ENCODE peak calls at places on chromosomes 3 and 15, in eight cellular contexts. V, L, F, U, E, Q, S and R are unnamed samples.

GRCh38 chr3:187165144-187165543 is 25.8 kb upstream of the RPL39L start:
- DNase-seq in V (no peak), L (peak), F (peak), U (peak), E (no peak), Q (peak), S (peak), R (no peak)

GRCh38 chr3:127490271-127491023 is 100.1 kb downstream of the TPRA1 start:
- DNase-seq in V (no peak), L (no peak), F (no peak), U (no peak), E (no peak), Q (no peak), S (no peak), R (no peak)

GRCh38 chr3:24493951-24494615 is 567 bp downstream of the THRB start:
- DNase-seq in V (no peak), L (peak), F (no peak), U (peak), E (peak), Q (no peak), S (no peak), R (peak)

GRCh38 chr3:194689493-194689901 is 3.8 kb downstream of the FAM43A start:
- DNase-seq in V (no peak), L (peak), F (no peak), U (no peak), E (peak), Q (no peak), S (no peak), R (peak)

GRCh38 chr3:106628407-106628806 is 748.8 kb upstream of the CCDC54 start:
- DNase-seq in V (no peak), L (peak), F (no peak), U (no peak), E (no peak), Q (no peak), S (no peak), R (no peak)

GRCh38 chr15:66891776-66892175 is 173.6 kb upstream of the SMAD3 start:
- DNase-seq in V (no peak), L (no peak), F (no peak), U (no peak), E (no peak), Q (no peak), S (no peak), R (no peak)

GRCh38 chr15:39539466-39539865 is 41.4 kb upstream of the THBS1 start:
- DNase-seq in V (no peak), L (no peak), F (no peak), U (no peak), E (no peak), Q (no peak), S (no peak), R (no peak)

GRCh38 chr15:85477061-85477460 is 96.7 kb downstream of the AKAP13 start:
- DNase-seq in V (no peak), L (no peak), F (no peak), U (no peak), E (no peak), Q (no peak), S (no peak), R (no peak)

GRCh38 chr3:39707314-39707909 is 102.0 kb upstream of the MYRIP start:
- DNase-seq in V (no peak), L (peak), F (no peak), U (peak), E (no peak), Q (no peak), S (peak), R (no peak)

GRCh38 chr3:143793971-143794370 is 54.3 kb downstream of the SLC9A9 start:
- DNase-seq in V (no peak), L (no peak), F (no peak), U (no peak), E (no peak), Q (no peak), S (no peak), R (no peak)

GRCh38 chr3:111321786-111322185 is 220.2 kb upstream of the CD96 start:
- DNase-seq in V (no peak), L (no peak), F (no peak), U (no peak), E (no peak), Q (no peak), S (no peak), R (no peak)

GRCh38 chr15:45821390-45821789 is 186.6 kb downstream of the SQOR start:
- DNase-seq in V (no peak), L (no peak), F (no peak), U (no peak), E (no peak), Q (no peak), S (no peak), R (no peak)

GRCh38 chr3:184481924-184482671 is 79.5 kb upstream of the EPHB3 start:
- DNase-seq in V (no peak), L (no peak), F (no peak), U (no peak), E (no peak), Q (no peak), S (no peak), R (no peak)

GRCh38 chr3:30667250-30667585 is 60.8 kb downstream of the TGFBR2 start:
- DNase-seq in V (no peak), L (peak), F (no peak), U (peak), E (no peak), Q (peak), S (no peak), R (no peak)

GRCh38 chr15:78875107-78875914 is 2.6 kb downstream of the MORF4L1 start:
- DNase-seq in V (no peak), L (no peak), F (no peak), U (no peak), E (no peak), Q (no peak), S (no peak), R (no peak)

GRCh38 chr15:78879517-78880241 is 7.0 kb downstream of the MORF4L1 start:
- DNase-seq in V (no peak), L (no peak), F (no peak), U (no peak), E (no peak), Q (no peak), S (no peak), R (no peak)

GRCh38 chr3:102053375-102053989 is 204.2 kb downstream of the NFKBIZ start:
- DNase-seq in V (no peak), L (peak), F (no peak), U (no peak), E (no peak), Q (no peak), S (no peak), R (no peak)

GRCh38 chr15:74863239-74864056 is 9.7 kb downstream of the SCAMP2 start:
- DNase-seq in V (no peak), L (no peak), F (peak), U (no peak), E (no peak), Q (no peak), S (no peak), R (no peak)

GRCh38 chr3:39260957-39261356 is 18.9 kb downstream of the CX3CR1 start:
- DNase-seq in V (peak), L (peak), F (peak), U (peak), E (peak), Q (no peak), S (peak), R (peak)

GRCh38 chr15:42137461-42138261 is 18.8 kb downstream of the PLA2G4F start:
- DNase-seq in V (no peak), L (peak), F (no peak), U (peak), E (peak), Q (no peak), S (peak), R (peak)

GRCh38 chr3:46619845-46620778 is 7.8 kb downstream of the FAM240A start:
- DNase-seq in V (no peak), L (peak), F (no peak), U (peak), E (no peak), Q (no peak), S (no peak), R (no peak)

GRCh38 chr15:61654004-61654740 is 406.1 kb downstream of the VPS13C start:
- DNase-seq in V (no peak), L (no peak), F (no peak), U (no peak), E (no peak), Q (no peak), S (no peak), R (no peak)

GRCh38 chr3:141834296-141834695 is 42.1 kb upstream of the ATP1B3 start:
- DNase-seq in V (no peak), L (no peak), F (no peak), U (no peak), E (no peak), Q (no peak), S (no peak), R (no peak)

GRCh38 chr3:185549651-185550111 is 2.7 kb downstream of the LIPH start:
- DNase-seq in V (no peak), L (no peak), F (no peak), U (no peak), E (no peak), Q (no peak), S (no peak), R (peak)

GRCh38 chr3:99651561-99651960 is 13.2 kb downstream of the COL8A1 start:
- DNase-seq in V (no peak), L (peak), F (no peak), U (no peak), E (no peak), Q (no peak), S (no peak), R (no peak)

GRCh38 chr3:99866167-99866810 is 48.6 kb downstream of the CMSS1 start:
- DNase-seq in V (no peak), L (no peak), F (no peak), U (no peak), E (no peak), Q (no peak), S (no peak), R (no peak)

GRCh38 chr3:49872801-49873281 is 3.1 kb upstream of the CAMKV start:
- DNase-seq in V (peak), L (no peak), F (no peak), U (no peak), E (no peak), Q (no peak), S (no peak), R (no peak)

GRCh38 chr3:11007534-11007933 is 15.0 kb downstream of the SLC6A1 start:
- DNase-seq in V (no peak), L (no peak), F (no peak), U (peak), E (no peak), Q (no peak), S (no peak), R (no peak)

GRCh38 chr15:100341662-100342560 is at the start of gene ADAMTS17:
- DNase-seq in V (peak), L (peak), F (peak), U (peak), E (peak), Q (peak), S (peak), R (peak)
- TF ChIP-seq POLR2AphosphoS5 in V (peak), L (no peak), F (no peak), U (no peak), E (peak), Q (no peak), S (peak), R (peak)

GRCh38 chr3:65569845-65570405 is 468.8 kb downstream of the MAGI1 start:
- DNase-seq in V (no peak), L (no peak), F (no peak), U (no peak), E (no peak), Q (no peak), S (no peak), R (no peak)
- TF ChIP-seq CTCF in V (no peak), L (no peak), F (no peak), U (no peak), E (no peak), Q (no peak), S (peak), R (no peak)

DNA sequence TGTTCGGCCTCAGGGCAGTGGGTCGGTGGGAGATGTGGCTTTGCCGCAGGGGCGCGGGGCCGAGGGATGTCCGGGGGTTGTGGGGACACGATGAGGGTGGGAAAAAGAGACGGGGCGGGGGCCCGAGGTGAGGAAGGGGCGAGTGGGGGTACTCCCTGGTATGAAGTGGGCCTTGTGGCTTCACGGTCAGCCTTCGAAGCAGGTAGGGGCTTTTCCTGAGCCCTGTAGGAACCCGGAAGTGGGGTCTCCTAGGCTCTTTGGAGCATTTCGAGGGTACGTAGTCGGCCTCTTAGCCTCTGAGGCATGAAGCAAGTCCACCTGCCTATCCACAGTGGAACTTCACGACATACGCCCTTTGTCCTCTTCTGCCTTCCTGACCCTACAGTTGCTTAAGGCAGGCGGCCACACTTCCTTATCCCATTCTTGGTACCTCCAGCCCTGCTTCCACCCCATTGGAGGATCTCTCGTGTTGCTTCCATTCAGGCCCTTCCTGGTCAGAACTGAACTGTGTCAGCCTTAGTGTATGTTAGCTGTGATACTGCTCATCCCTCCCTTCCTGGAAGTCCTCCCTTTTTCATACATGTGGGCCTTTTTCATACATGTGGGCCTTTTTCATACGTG is 389 bp downstream of the ARPC4 start:
- DNase-seq in V (peak), L (peak), F (no peak), U (peak), E (no peak), Q (no peak), S (no peak), R (no peak)
- TF ChIP-seq POLR2AphosphoS5 in V (peak), L (no peak), F (no peak), U (no peak), E (peak), Q (peak), S (no peak), R (no peak)

DNA sequence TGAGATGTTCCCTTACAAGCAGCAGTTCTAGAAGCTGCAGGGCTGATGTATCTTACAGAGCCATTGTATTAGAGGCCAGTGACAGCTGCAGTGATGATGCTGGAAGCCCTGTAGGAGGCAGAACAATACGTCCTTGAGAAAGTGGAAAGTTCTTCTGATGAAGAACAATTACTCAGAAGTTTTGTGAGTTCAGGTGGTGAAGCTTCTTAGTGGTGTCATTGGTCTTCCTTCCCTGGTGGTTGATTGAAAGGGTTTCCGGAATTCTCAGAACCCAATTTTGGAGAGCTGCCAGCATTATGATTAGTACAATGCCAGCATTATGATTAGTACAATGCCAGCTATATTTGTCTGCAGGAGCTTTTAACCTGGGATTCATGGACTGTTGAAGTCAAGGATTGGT is 356.4 kb downstream of the MFSD1 start:
- DNase-seq in V (no peak), L (peak), F (no peak), U (peak), E (no peak), Q (no peak), S (peak), R (no peak)
- TF ChIP-seq CTCF in V (no peak), L (peak), F (peak), U (peak), E (no peak), Q (peak), S (peak), R (no peak)

DNA sequence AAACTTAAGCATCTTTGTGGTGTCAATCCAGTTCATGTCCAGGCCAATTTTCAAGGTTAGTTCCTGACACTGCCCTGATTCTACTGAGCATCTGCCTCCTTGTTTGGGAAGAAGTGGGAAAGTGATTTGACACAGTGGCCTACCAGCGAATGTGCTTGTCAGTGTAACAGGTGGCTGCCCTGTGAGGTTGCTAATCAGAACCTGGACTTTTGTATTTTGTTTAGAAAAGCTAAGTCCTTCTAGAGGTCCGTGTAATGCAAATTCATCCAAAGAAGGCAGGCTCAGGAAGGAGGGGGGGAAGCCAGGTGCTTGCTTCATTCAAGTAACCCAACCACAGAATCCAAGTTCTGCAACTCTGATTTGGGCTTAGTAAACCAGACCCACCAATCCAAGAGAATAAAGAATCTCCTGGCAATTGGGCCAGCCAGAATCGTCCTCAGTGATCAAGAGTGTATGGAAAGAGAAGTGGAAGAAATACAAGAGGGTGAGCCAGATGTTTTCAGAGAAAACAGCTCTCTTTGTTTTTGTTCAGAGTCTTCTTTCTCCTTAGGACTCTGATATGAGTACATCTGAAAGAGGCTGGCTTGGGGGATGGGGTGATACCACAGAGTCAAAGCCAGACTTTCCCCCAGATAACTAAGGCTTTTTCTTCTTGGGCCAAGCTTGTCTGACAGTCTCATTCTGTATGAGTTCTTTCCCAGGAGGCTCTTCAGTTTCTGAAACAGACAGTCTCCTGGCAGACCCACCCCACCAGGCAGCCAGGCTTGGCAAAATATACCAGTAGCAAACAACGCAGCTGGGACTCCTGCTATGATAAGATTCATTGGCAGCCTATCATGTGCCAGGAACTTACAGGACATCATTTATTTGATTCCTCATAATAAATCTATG is 508.9 kb upstream of the TBL1XR1 start:
- DNase-seq in V (no peak), L (no peak), F (no peak), U (no peak), E (no peak), Q (no peak), S (no peak), R (no peak)
- TF ChIP-seq POLR2AphosphoS5 in V (no peak), L (no peak), F (no peak), U (no peak), E (no peak), Q (no peak), S (no peak), R (no peak)

GRCh38 chr3:41572092-41572491 is 372.8 kb downstream of the CTNNB1 start:
- DNase-seq in V (no peak), L (no peak), F (no peak), U (no peak), E (no peak), Q (no peak), S (no peak), R (no peak)

GRCh38 chr3:41575754-41576153 is 376.4 kb downstream of the CTNNB1 start:
- DNase-seq in V (no peak), L (no peak), F (no peak), U (no peak), E (no peak), Q (no peak), S (no peak), R (no peak)

GRCh38 chr3:41573591-41573990 is 374.3 kb downstream of the CTNNB1 start:
- DNase-seq in V (no peak), L (no peak), F (no peak), U (no peak), E (no peak), Q (no peak), S (no peak), R (no peak)

GRCh38 chr3:41578798-41579197 is 379.5 kb downstream of the CTNNB1 start:
- DNase-seq in V (no peak), L (no peak), F (no peak), U (no peak), E (no peak), Q (no peak), S (no peak), R (no peak)

DNA sequence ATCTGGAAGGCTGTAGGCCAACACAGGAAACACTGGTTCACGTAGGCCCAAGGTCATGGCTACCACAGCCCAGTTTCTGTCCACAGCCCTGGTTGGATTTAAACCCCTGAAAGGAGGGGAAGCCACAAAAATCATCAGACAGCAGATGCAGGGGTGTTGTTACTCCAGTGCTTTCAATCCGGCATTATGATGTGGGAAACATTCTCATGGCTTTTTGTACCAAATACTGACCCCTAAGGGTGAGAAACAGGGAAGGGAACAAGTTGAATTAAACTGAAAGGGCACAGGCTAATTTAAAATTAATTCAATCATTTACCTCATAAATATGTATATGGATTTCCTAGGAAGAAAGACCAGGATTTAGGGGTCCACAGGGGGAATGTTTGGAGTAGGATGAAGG is 375.6 kb downstream of the CTNNB1 start:
- DNase-seq in V (no peak), L (no peak), F (no peak), U (peak), E (no peak), Q (no peak), S (no peak), R (no peak)
- TF ChIP-seq CTCF in V (no peak), L (no peak), F (no peak), U (peak), E (no peak), Q (peak), S (peak), R (no peak)

DNA sequence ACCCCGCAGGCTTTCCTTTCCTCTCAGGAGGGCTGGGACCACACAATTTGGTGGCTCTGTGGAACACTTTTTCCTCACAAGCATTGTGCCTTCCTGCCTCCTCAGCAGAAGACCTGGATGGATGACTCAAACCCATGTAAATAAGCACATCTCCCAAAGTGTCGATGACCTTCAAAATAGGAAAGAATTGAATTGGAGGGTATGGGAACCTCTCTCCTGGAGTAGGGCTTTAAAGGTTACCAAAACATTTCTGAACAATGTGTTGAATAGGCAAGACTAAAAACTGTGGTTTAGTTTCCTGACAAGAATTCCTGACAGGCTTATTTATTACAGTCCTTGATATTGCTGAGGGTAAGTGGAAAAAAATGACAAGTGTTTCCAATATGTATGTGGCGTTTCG is 118.2 kb downstream of the ALDH1A2 start:
- DNase-seq in V (no peak), L (peak), F (no peak), U (no peak), E (no peak), Q (no peak), S (no peak), R (no peak)
- TF ChIP-seq POLR2AphosphoS5 in V (no peak), L (no peak), F (no peak), U (no peak), E (no peak), Q (no peak), S (no peak), R (no peak)